ENCODE peak calls at places on chromosome 19, in four cellular contexts. C, E, M and Z are unnamed samples.

GRCh38 chr19:3536429-3537100 is 2.4 kb upstream of the TEKTIP1 start:
- DNase-seq in C (no peak), E (no peak), M (no peak), Z (peak)

GRCh38 chr19:55901369-55902079 is 30.6 kb downstream of the NLRP13 start:
- DNase-seq in C (no peak), E (no peak), M (no peak), Z (no peak)

GRCh38 chr19:38173324-38174041 is 50.5 kb downstream of the DPF1 start:
- DNase-seq in C (peak), E (no peak), M (no peak), Z (peak)

GRCh38 chr19:917323-918151 is at the start of gene KISS1R:
- DNase-seq in C (no peak), E (no peak), M (peak), Z (no peak)

GRCh38 chr19:45667620-45668341 is at the start of gene GIPR:
- DNase-seq in C (no peak), E (no peak), M (peak), Z (peak)

GRCh38 chr19:11984986-11985385 is 20.1 kb downstream of the ZNF763 start:
- DNase-seq in C (no peak), E (no peak), M (peak), Z (no peak)

GRCh38 chr19:9622531-9622930 is 1.5 kb upstream of the ZNF561 start:
- DNase-seq in C (no peak), E (no peak), M (no peak), Z (no peak)

GRCh38 chr19:41311613-41312012 is 1.6 kb downstream of the CCDC97 start:
- DNase-seq in C (no peak), E (no peak), M (no peak), Z (no peak)

DNA sequence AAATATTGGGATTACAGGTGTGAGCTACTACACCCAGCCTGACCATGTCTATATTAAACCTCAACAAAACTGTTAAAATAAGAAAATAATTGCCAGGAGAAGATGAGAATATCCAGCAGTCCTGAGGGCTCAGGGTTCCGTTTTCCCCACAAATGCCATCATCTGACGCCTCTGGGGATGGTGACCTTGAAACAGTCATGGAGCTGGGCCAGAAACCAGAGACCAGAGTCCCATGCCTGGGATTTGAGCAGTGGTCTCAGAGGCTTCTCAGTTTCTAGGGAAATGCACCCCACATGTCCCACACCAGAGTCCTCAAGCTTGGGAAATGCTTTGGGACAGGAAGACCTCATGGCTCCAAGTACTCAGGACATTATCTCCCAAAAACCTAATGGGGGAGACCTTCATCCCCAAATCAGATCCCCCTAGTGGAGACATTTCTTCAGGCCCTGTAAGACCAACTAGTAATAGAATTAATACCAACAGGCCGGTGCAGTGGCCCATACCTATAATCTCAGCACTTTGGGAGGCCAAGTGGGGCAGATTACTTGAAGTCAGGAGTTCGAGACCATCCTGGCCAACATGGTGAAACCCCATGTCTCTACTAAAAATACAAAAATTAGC is 2.9 kb upstream of the MAP1S start:
- DNase-seq in C (no peak), E (no peak), M (no peak), Z (no peak)
- TF ChIP-seq CTCF in C (peak), E (peak), M (no peak), Z (no peak)

GRCh38 chr19:50328257-50329145 is 676 bp downstream of the KCNC3 start:
- DNase-seq in C (no peak), E (no peak), M (peak), Z (peak)
- TF ChIP-seq CTCF in C (no peak), E (peak), M (no peak), Z (peak)

GRCh38 chr19:5515737-5516136 is 52.0 kb downstream of the TINCR start:
- DNase-seq in C (no peak), E (no peak), M (peak), Z (no peak)
- TF ChIP-seq CTCF in C (peak), E (peak), M (peak), Z (no peak)

GRCh38 chr19:5567360-5567970 is at the start of gene TINCR:
- DNase-seq in C (no peak), E (no peak), M (peak), Z (no peak)
- TF ChIP-seq CTCF in C (no peak), E (no peak), M (no peak), Z (no peak)

GRCh38 chr19:33767898-33768413 is 28.7 kb upstream of the KCTD15 start:
- DNase-seq in C (no peak), E (no peak), M (peak), Z (no peak)
- TF ChIP-seq CTCF in C (peak), E (peak), M (no peak), Z (peak)

DNA sequence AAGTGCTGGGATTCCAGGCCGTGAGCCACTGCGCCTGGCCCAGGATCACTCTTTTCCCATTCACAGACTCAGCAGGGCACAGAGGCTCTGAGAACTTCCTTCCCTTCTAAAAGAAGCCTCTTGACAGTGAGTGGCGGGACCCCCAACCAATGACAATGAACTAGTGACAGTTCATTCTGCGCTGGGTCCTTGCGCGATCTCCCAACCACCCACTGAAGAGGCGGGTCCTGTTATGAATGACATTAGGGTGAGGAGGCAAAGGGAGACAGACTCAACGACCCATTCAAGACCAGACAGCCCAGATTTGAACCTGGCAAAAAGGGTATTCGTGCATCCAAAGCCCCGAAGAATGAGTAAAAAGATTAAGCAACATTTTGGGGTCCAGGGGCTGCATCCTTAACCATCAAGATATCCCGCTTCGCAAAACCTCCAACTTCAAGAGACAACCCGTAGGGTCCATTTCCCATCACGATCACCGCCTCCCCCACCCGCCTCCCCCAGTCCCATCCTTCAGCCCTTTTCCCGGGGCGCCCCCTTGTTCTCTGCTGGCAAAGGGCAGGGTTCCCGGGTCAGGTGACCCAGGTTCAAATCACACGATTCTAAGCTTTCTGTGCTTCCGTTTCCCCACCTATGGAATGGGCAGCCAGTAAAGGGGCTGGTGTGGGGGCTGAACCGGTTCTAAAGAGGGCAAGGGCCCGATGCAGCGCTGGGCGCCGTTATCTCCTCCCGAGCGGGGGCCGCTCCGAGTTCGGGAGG is 719 bp downstream of the SUGP2 start:
- DNase-seq in C (peak), E (peak), M (peak), Z (peak)
- TF ChIP-seq CTCF in C (no peak), E (no peak), M (no peak), Z (no peak)

DNA sequence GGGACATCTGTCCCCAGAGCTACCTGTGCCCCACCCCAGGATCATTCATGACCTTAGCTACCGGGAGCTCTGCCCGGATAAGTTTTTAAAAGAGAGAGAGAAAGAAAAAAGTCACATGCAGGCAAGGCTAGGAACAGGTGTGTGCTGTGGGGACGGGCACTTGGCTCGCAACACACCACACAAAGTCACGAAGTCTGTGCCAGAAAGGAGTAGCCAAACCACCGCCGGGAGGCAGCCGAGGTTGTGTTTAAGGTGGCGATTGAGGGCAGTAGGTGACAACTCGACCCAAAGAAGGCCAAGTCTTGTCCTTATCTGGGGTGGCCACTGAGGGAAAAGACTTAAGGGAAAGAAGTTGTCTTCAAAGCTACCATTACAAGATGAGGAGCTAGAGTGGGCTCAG is 4.6 kb upstream of the TSHZ3 start:
- DNase-seq in C (no peak), E (no peak), M (peak), Z (no peak)
- TF ChIP-seq CTCF in C (no peak), E (no peak), M (no peak), Z (no peak)

GRCh38 chr19:6772028-6772865 is at the start of gene VAV1:
- DNase-seq in C (no peak), E (peak), M (peak), Z (peak)
- TF ChIP-seq CTCF in C (peak), E (peak), M (no peak), Z (no peak)